ENCODE peak calls at places on chromosomes 5 and 9, in eight cellular contexts. B is heart left ventricle, M is IMR-90, O is HepG2, Q is K562, J is Peyer's patch, W is transverse colon, K is GM12892. I is an unnamed sample.

GRCh38 chr9:87276327-87276841 is 221.3 kb upstream of the DAPK1 start:
- DNase-seq in K (no peak), Q (no peak), O (no peak), B (no peak), J (no peak), W (no peak), M (peak; percentile 73), I (no peak)

GRCh38 chr5:16812911-16813310 is 123.2 kb downstream of the MYO10 start:
- DNase-seq in W (peak; percentile 14), K (no peak), Q (no peak), O (peak; percentile 58), J (no peak), B (no peak), M (peak; percentile 61), I (peak; percentile 42)

GRCh38 chr9:132008184-132008781 is 71.4 kb downstream of the MED27 start:
- DNase-seq in K (no peak), J (no peak), M (peak; percentile 70), B (no peak), W (no peak), O (no peak), Q (no peak), I (peak; percentile 38)

GRCh38 chr5:78597858-78598415 is 50.6 kb downstream of the LHFPL2 start:
- DNase-seq in K (no peak), W (no peak), J (no peak), Q (no peak), M (peak; percentile 90), B (no peak), O (no peak), I (no peak)

GRCh38 chr5:132418876-132419275 is 49.4 kb downstream of the SLC22A5 start:
- DNase-seq in M (no peak), B (no peak), Q (no peak), K (no peak), W (no peak), J (no peak), O (no peak), I (no peak)

GRCh38 chr9:136312436-136312835 is 8.5 kb upstream of the CCDC187 start:
- DNase-seq in Q (peak; percentile 63), B (no peak), W (peak; percentile 31), M (peak; percentile 58), K (peak; percentile 65), O (no peak), J (no peak), I (peak; percentile 96)

GRCh38 chr5:159878988-159879471 is 37.3 kb upstream of the ADRA1B start:
- DNase-seq in J (no peak), Q (peak; percentile 20), O (peak; percentile 27), B (peak; percentile 66), W (peak; percentile 56), K (no peak), M (peak; percentile 85), I (peak; percentile 66)

GRCh38 chr5:141155540-141156374 is 5.9 kb downstream of the PCDHB6 start:
- DNase-seq in B (no peak), O (no peak), Q (no peak), W (no peak), K (no peak), J (no peak), M (no peak), I (peak; percentile 67)

GRCh38 chr9:82124090-82124489 is 135.5 kb downstream of the SPATA31D1 start:
- DNase-seq in B (no peak), O (no peak), W (no peak), M (peak; percentile 90), K (no peak), J (no peak), Q (no peak), I (peak; percentile 61)

GRCh38 chr5:123771715-123772114 is 259.7 kb downstream of the CSNK1G3 start:
- DNase-seq in M (no peak), B (no peak), O (no peak), J (no peak), Q (no peak), K (no peak), W (no peak), I (no peak)

GRCh38 chr9:105637787-105638395 is 24.4 kb upstream of the TAL2 start:
- DNase-seq in M (peak; percentile 3), K (no peak), J (no peak), B (no peak), W (no peak), O (no peak), Q (peak; percentile 37), I (no peak)

GRCh38 chr5:25544652-25545249 is 900.0 kb upstream of the CDH10 start:
- DNase-seq in B (no peak), O (peak; percentile 31), Q (peak; percentile 11), J (no peak), M (no peak), K (no peak), W (no peak), I (peak; percentile 6)

GRCh38 chr5:53479045-53479655 is 1.3 kb upstream of the FST start:
- DNase-seq in Q (no peak), O (peak; percentile 37), K (no peak), B (no peak), W (no peak), J (no peak), M (peak; percentile 48), I (no peak)

DNA sequence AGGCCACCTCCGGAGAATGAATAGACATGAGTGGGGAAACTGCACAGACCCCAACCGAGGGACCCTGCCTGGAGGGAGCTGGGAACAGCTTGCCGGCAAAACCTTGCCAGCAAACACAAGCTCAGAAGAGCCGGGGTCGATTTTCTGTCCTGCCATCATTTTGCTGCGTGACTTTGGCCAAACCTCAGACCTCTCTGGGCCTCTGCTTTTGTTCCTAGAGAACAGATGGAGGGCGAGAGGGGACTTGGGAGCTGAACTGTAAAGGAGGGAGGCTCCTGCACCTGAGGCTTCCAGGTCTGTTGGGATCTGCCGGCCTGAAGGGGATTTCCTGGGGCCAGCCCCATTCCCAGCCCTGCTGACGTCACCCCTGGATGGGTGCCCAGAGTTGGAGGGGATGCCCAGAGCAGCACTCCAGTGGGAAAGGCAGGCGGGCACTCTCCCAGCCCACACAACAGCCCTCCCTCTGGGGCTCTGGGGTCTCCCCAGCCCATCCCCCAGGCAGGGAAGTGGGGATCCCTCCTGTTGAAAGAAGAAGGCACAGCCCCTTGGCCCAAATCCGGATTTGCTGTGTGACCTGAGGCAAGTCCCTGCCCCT is 40.4 kb upstream of the SYNPO start:
- DNase-seq in W (peak; percentile 76), B (peak; percentile 89), J (peak; percentile 36), Q (peak; percentile 29), K (no peak), O (no peak), M (peak; percentile 86), I (peak; percentile 78)
- TF ChIP-seq POLR2A in W (no peak), B (no peak), J (no peak), Q (no peak), K (no peak), O (no peak), M (no peak), I (no peak)

GRCh38 chr5:109409844-109410388 is at the start of gene PJA2:
- DNase-seq in W (peak; percentile 98), M (peak; percentile 100), Q (peak; percentile 94), B (peak; percentile 100), K (peak; percentile 71), J (peak; percentile 99), O (peak; percentile 99), I (peak; percentile 65)
- TF ChIP-seq POLR2A in W (peak; percentile 89), M (no peak), Q (no peak), B (no peak), K (no peak), J (peak; percentile 58), O (peak; percentile 55), I (peak; percentile 28)

DNA sequence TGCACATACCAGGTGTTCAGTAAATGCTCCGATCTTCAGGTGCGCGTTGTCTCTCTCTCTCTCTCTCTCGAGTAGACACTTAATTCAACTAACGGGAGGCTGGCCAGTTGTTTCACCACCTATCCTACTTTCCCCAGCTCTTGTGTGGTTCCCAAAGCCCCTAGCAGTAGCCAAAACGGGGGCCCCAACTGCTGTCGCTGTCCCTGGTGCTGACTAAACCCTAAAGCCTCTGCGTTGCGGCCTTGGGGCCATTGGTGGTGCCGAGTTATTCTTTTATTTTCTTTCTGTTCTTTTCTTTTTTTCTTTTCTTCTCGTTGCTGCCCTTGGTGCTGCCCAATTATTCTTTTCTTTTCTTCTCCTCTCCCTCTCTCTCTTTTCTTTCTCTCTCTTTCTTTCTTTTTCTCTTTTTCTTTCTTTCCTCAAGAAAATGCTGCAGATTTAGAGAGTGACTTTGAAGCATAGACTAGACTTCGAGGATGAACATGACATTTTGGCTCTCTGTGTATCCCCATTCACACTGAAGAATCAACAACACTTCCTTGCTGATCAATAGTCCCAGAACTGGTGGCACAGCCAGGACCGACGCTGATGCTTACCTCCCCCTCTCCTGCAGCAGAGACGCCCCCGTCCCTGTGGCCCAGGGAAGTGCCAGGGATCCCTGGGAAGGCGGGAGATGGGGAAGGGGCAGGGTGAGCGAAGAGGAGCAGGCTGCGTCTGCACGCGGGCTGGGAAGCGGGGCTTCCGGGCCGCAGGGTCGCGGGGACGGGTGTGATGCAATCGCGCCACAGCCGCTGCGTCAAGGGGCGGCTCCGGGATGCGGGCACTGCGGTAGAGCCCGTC is at the start of gene FBLL1:
- DNase-seq in W (no peak), B (no peak), O (peak; percentile 19), M (peak; percentile 16), J (no peak), K (no peak), Q (peak; percentile 53), I (no peak)
- TF ChIP-seq POLR2A in W (no peak), B (no peak), O (no peak), M (no peak), J (no peak), K (no peak), Q (no peak), I (no peak)

GRCh38 chr5:139650031-139650688 is 2.0 kb downstream of the CXXC5 start:
- DNase-seq in K (no peak), O (no peak), M (no peak), B (peak; percentile 66), Q (peak; percentile 39), J (no peak), W (peak; percentile 55), I (no peak)

GRCh38 chr5:139649082-139649991 is 1.2 kb downstream of the CXXC5 start:
- DNase-seq in M (no peak), J (peak; percentile 54), K (no peak), Q (peak; percentile 54), B (no peak), O (no peak), W (peak; percentile 32), I (no peak)

GRCh38 chr5:139647406-139648204 is 544 bp upstream of the CXXC5 start:
- DNase-seq in B (no peak), Q (no peak), O (no peak), K (no peak), J (no peak), W (no peak), M (no peak), I (no peak)

GRCh38 chr5:139646912-139647391 is 1.2 kb upstream of the CXXC5 start:
- DNase-seq in J (no peak), M (no peak), W (peak; percentile 26), B (no peak), K (no peak), Q (peak; percentile 28), O (no peak), I (no peak)

GRCh38 chr5:139648205-139649081 is at the start of gene CXXC5:
- DNase-seq in J (peak; percentile 77), B (peak; percentile 89), M (peak; percentile 83), K (peak; percentile 92), W (peak; percentile 90), Q (peak; percentile 89), O (no peak), I (peak; percentile 73)
- TF ChIP-seq POLR2A in J (peak; percentile 43), B (no peak), M (peak; percentile 70), K (peak; percentile 56), W (peak; percentile 70), Q (peak; percentile 70), O (no peak), I (peak; percentile 69)

DNA sequence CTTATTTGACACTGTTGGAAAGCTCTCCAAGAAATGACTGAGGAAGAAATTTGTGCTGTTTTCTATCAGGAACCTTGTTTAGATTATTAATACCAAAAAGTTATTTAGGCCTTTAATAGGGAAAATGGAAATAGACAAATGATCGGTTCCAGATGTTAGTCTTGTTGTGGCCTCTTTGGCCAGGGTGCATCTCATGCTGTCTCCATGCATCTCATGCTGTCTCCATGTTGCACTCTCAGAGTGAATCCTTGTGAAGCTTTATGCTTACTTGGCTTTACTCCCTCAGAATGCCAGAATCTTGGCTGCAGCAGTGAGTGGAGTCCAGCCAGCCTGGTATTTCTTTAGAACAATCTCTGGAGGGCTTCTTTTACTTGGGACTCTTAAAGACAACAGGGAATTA is 185.5 kb downstream of the ARHGAP26 start:
- DNase-seq in B (no peak), O (no peak), Q (no peak), W (no peak), K (no peak), J (no peak), M (no peak), I (no peak)
- TF ChIP-seq POLR2A in B (no peak), O (no peak), Q (no peak), W (no peak), K (no peak), J (no peak), M (no peak), I (no peak)

I was measured in H54.